ENCODE peak calls at places on chromosomes 7 and 10, in seven cellular contexts. L is SK-N-SH, N is HL-60, W is stomach, T is upper lobe of left lung, D is HCT116, M is vagina. G is an unnamed sample.

GRCh38 chr7:73983437-73984164 is 44.4 kb upstream of the ELN start:
- DNase-seq in N (no peak), L (peak), T (no peak), M (no peak), W (no peak), D (no peak), G (no peak)

GRCh38 chr10:13091816-13092215 is 8.1 kb upstream of the OPTN start:
- DNase-seq in M (no peak), T (no peak), W (no peak), N (no peak), L (no peak), D (no peak), G (no peak)

GRCh38 chr7:92987095-92987494 is 130.7 kb downstream of the SAMD9 start:
- DNase-seq in W (no peak), M (no peak), T (no peak), N (no peak), L (no peak), D (no peak), G (no peak)

GRCh38 chr7:14902589-14902963 is at the start of gene DGKB:
- DNase-seq in D (no peak), T (no peak), N (no peak), M (no peak), W (no peak), L (peak), G (no peak)

GRCh38 chr10:119368991-119369869 is 161.9 kb downstream of the GRK5 start:
- DNase-seq in W (no peak), M (no peak), L (no peak), N (no peak), T (no peak), D (no peak), G (no peak)

GRCh38 chr7:124397134-124397533 is 364.3 kb upstream of the TMEM229A start:
- DNase-seq in T (no peak), M (no peak), L (no peak), D (no peak), W (no peak), N (no peak), G (no peak)

GRCh38 chr10:108424656-108425055 is 1260.2 kb upstream of the SORCS1 start:
- DNase-seq in M (no peak), W (no peak), D (no peak), T (no peak), L (no peak), N (no peak), G (no peak)

GRCh38 chr7:42155836-42156540 is 81.0 kb downstream of the GLI3 start:
- DNase-seq in W (no peak), D (no peak), L (no peak), M (no peak), T (no peak), N (no peak), G (no peak)

GRCh38 chr10:4918236-4918635 is 45.0 kb upstream of the AKR1C1 start:
- DNase-seq in L (no peak), T (no peak), W (no peak), N (no peak), D (no peak), M (no peak), G (no peak)

GRCh38 chr7:24381919-24382505 is 98.0 kb downstream of the NPY start:
- DNase-seq in T (no peak), N (no peak), W (no peak), L (peak), M (no peak), D (peak), G (no peak)

GRCh38 chr10:114603943-114604342 is 54.1 kb downstream of the ABLIM1 start:
- DNase-seq in W (no peak), M (no peak), D (no peak), L (no peak), N (no peak), T (peak), G (no peak)

GRCh38 chr10:97686301-97686961 is 610 bp downstream of the AVPI1 start:
- DNase-seq in N (no peak), T (no peak), L (no peak), W (no peak), D (no peak), M (no peak), G (no peak)

GRCh38 chr7:5677538-5678294 is 103.7 kb downstream of the RNF216 start:
- DNase-seq in D (peak), N (no peak), W (peak), M (no peak), T (peak), L (peak), G (peak)

GRCh38 chr10:6382081-6382480 is 179.3 kb downstream of the PFKFB3 start:
- DNase-seq in W (no peak), D (no peak), M (peak), N (no peak), L (no peak), T (peak), G (no peak)

GRCh38 chr10:34698248-34698831 is 116.8 kb downstream of the PARD3 start:
- DNase-seq in T (no peak), M (peak), W (no peak), D (no peak), N (no peak), L (no peak), G (no peak)

DNA sequence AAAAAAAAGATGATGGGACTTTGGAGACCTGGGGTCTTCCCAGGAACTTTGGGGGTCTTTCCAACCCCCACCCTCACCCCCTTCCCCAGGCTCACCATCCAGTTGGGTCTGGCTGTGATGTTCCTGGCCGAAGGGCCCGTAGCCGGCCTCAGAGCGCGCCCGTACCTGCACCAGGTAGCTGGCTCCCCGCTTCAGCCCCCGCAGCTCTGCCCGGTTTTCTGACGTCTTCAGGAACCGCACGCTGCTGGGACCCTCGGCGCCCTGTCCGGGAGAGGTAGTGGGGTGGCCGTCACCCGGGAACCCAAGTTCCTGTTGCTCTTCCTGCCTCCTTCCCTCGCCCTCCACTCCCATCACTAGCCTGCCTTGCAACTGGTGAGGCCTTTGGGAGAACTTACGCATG is 10.2 kb downstream of the EPHB4 start:
- DNase-seq in T (no peak), W (no peak), L (no peak), M (no peak), N (no peak), D (no peak), G (no peak)
- TF ChIP-seq POLR2AphosphoS5 in T (no peak), W (no peak), L (no peak), M (no peak), N (no peak), D (no peak), G (no peak)

DNA sequence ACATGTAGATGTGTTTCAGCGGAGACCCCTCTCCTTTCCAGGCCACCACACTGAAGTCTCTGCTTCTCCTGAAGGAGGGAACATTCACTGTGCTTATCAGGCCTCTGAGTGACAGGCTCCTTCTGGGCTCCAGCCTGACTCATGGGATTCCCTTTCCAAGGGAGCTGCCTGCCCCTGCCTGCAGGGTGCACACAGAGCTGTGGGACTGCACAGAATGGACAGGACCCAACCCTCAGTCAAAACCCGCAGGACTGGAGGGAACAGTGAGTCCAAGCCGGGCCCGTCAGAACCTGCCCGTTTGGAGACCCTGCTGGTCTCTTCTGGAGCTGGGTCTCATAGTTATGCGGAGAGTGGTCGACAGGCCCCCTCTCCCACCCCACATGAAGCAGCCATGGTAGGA is 32.6 kb downstream of the PLAC9 start:
- DNase-seq in L (no peak), M (no peak), T (no peak), W (no peak), D (no peak), N (no peak), G (no peak)
- H3K27ac ChIP-seq in L (no peak), M (peak), T (no peak), W (peak), D (no peak), N (no peak), G (no peak)

GRCh38 chr7:135186841-135187253 is 16.3 kb upstream of the CYREN start:
- DNase-seq in W (peak), D (no peak), M (peak), T (no peak), N (no peak), L (no peak), G (no peak)
- TF ChIP-seq POLR2AphosphoS5 in W (no peak), D (no peak), M (no peak), T (no peak), N (no peak), L (no peak), G (no peak)

GRCh38 chr7:158072889-158073730 is 514.5 kb downstream of the PTPRN2 start:
- DNase-seq in T (no peak), W (no peak), D (no peak), N (no peak), M (no peak), L (peak), G (no peak)
- H3K27ac ChIP-seq in T (no peak), W (no peak), D (no peak), N (no peak), M (no peak), L (no peak), G (no peak)

DNA sequence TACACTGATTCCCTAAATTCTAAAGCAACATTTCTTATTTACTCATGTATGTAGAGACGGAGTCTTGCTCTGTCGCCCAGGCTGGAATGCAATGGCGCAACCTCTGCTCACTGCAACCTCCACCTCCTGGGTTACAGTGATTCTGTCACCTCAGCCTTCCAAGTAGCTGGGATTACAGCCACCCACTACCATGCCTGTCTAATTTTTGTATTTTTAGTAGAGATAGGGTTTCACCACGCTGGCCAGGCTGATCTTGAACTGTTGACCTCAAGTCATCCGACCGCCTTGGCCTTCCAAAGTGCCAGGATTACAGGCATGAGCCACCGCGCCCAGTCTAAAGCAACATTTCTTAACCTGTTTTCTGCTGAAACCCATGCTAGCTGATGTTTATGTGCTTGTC is 227.6 kb upstream of the PLXDC2 start:
- DNase-seq in T (no peak), L (no peak), W (no peak), N (no peak), D (no peak), M (no peak), G (no peak)
- TF ChIP-seq POLR2AphosphoS5 in T (no peak), L (no peak), W (no peak), N (no peak), D (no peak), M (no peak), G (no peak)